ENCODE peak calls at places on chromosomes 6 and 20, in four cellular contexts. One of them, this sample, is unnamed.

GRCh38 chr20:53083411-53083810 is 111.3 kb downstream of the TSHZ2 start:
- DNase-seq in K562: no peak
- DNase-seq in GM12878: no peak
- DNase-seq in A549: no peak
- DNase-seq in this sample: no peak

GRCh38 chr6:24125980-24126379 is at the start of gene NRSN1:
- DNase-seq in GM12878: no peak
- DNase-seq in K562: peak
- DNase-seq in A549: no peak
- DNase-seq in this sample: peak

GRCh38 chr20:16125810-16126209 is 447.4 kb downstream of the KIF16B start:
- DNase-seq in A549: no peak
- DNase-seq in K562: no peak
- DNase-seq in GM12878: no peak
- DNase-seq in this sample: no peak

GRCh38 chr6:106072501-106073140 is 13.5 kb upstream of the PRDM1 start:
- DNase-seq in GM12878: no peak
- DNase-seq in K562: no peak
- DNase-seq in A549: no peak
- DNase-seq in this sample: peak

GRCh38 chr20:5481872-5482271 is 165.1 kb upstream of the PROKR2 start:
- DNase-seq in GM12878: no peak
- DNase-seq in K562: no peak
- DNase-seq in A549: no peak
- DNase-seq in this sample: no peak

GRCh38 chr20:18506744-18507143 is 996 bp upstream of the SEC23B start:
- DNase-seq in A549: no peak
- DNase-seq in GM12878: no peak
- DNase-seq in K562: no peak
- DNase-seq in this sample: no peak

GRCh38 chr20:1937316-1937976 is 42.2 kb downstream of the SIRPA start:
- DNase-seq in GM12878: no peak
- DNase-seq in A549: no peak
- DNase-seq in K562: no peak
- DNase-seq in this sample: no peak

GRCh38 chr20:34365765-34366213 is 2.7 kb downstream of the ITCH start:
- DNase-seq in GM12878: peak
- DNase-seq in A549: no peak
- DNase-seq in K562: no peak
- DNase-seq in this sample: no peak

GRCh38 chr20:31968299-31969126 is 562 bp downstream of the XKR7 start:
- DNase-seq in A549: peak
- DNase-seq in GM12878: no peak
- DNase-seq in K562: peak
- DNase-seq in this sample: peak

GRCh38 chr6:165858571-165858970 is 195.5 kb upstream of the PDE10A start:
- DNase-seq in GM12878: no peak
- DNase-seq in A549: peak
- DNase-seq in K562: no peak
- DNase-seq in this sample: no peak

GRCh38 chr6:8131265-8131897 is 29.0 kb upstream of the EEF1E1 start:
- DNase-seq in K562: peak
- DNase-seq in A549: peak
- DNase-seq in GM12878: no peak
- DNase-seq in this sample: peak

GRCh38 chr6:131134950-131135243 is 370 bp upstream of the AKAP7 start:
- DNase-seq in A549: no peak
- DNase-seq in GM12878: no peak
- DNase-seq in K562: no peak
- DNase-seq in this sample: no peak

GRCh38 chr6:75386050-75386770 is 101.6 kb upstream of the TMEM30A start:
- DNase-seq in A549: no peak
- DNase-seq in GM12878: no peak
- DNase-seq in K562: no peak
- DNase-seq in this sample: no peak

GRCh38 chr6:18528084-18528743 is 141.1 kb downstream of the RNF144B start:
- DNase-seq in K562: no peak
- DNase-seq in GM12878: no peak
- DNase-seq in A549: peak
- DNase-seq in this sample: no peak

GRCh38 chr6:34576286-34576955 is 20.3 kb upstream of the SPDEF start:
- DNase-seq in K562: no peak
- DNase-seq in A549: no peak
- DNase-seq in GM12878: no peak
- DNase-seq in this sample: no peak

GRCh38 chr6:75893776-75894152 is 144.7 kb downstream of the MYO6 start:
- DNase-seq in K562: no peak
- DNase-seq in GM12878: no peak
- DNase-seq in A549: no peak
- DNase-seq in this sample: no peak

GRCh38 chr20:9518776-9519175 is 4.4 kb downstream of the LAMP5 start:
- DNase-seq in K562: no peak
- DNase-seq in A549: no peak
- DNase-seq in GM12878: no peak
- DNase-seq in this sample: peak

GRCh38 chr6:118903691-118904090 is 9.7 kb downstream of the ASF1A start:
- DNase-seq in K562: no peak
- DNase-seq in GM12878: no peak
- DNase-seq in A549: no peak
- DNase-seq in this sample: no peak

GRCh38 chr20:3044336-3044965 is 1.0 kb downstream of the GNRH2 start:
- DNase-seq in K562: no peak
- DNase-seq in GM12878: no peak
- DNase-seq in A549: no peak
- DNase-seq in this sample: no peak

GRCh38 chr6:53437557-53438202 is 88.9 kb upstream of the ELOVL5 start:
- DNase-seq in GM12878: peak
- DNase-seq in A549: peak
- DNase-seq in K562: peak
- DNase-seq in this sample: peak

GRCh38 chr20:32468860-32469259 is 110.7 kb downstream of the ASXL1 start:
- DNase-seq in GM12878: no peak
- DNase-seq in K562: no peak
- DNase-seq in A549: no peak
- DNase-seq in this sample: no peak

GRCh38 chr6:37042139-37042538 is 36.7 kb downstream of the FGD2 start:
- DNase-seq in GM12878: no peak
- DNase-seq in K562: no peak
- DNase-seq in A549: no peak
- DNase-seq in this sample: no peak

GRCh38 chr20:34017610-34018009 is 23.9 kb downstream of the RALY start:
- DNase-seq in A549: no peak
- DNase-seq in GM12878: no peak
- DNase-seq in K562: no peak
- DNase-seq in this sample: no peak

GRCh38 chr6:89162047-89162371 is 16.2 kb downstream of the PM20D2 start:
- DNase-seq in K562: no peak
- DNase-seq in GM12878: no peak
- DNase-seq in A549: no peak
- DNase-seq in this sample: no peak

GRCh38 chr20:56504373-56505005 is 20.1 kb upstream of the FAM209A start:
- DNase-seq in GM12878: no peak
- DNase-seq in K562: peak
- DNase-seq in A549: peak
- DNase-seq in this sample: peak

GRCh38 chr20:25444556-25444955 is 37.1 kb downstream of the GINS1 start:
- DNase-seq in GM12878: no peak
- DNase-seq in A549: no peak
- DNase-seq in K562: no peak
- DNase-seq in this sample: no peak

GRCh38 chr20:25437153-25437581 is 29.7 kb downstream of the GINS1 start:
- DNase-seq in K562: no peak
- DNase-seq in A549: no peak
- DNase-seq in GM12878: no peak
- DNase-seq in this sample: peak

DNA sequence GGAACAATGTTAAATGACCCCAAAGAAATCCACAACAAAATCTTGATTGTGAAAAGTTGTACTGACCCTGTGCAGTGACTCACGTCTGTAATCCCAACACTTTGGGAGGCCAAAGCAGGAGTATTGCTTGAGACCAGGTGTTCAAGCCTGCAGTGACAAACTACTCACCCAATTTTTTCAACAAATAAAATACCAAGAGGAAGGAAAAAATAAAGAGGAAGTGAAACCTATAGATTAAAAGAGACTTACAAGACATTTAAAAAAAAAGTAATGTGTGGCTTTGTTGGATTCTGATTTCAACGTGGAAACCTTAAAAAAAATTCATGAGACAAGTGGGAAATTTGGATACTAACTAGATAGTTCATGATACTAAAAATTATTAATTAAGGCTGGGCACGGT is 31.9 kb downstream of the GINS1 start:
- DNase-seq in A549: no peak
- DNase-seq in GM12878: no peak
- DNase-seq in K562: no peak
- DNase-seq in this sample: no peak
- TF ChIP-seq ESRRA in A549: no peak
- TF ChIP-seq ESRRA in GM12878: no peak
- TF ChIP-seq ESRRA in K562: no peak
- TF ChIP-seq ESRRA in this sample: no peak

GRCh38 chr6:41055149-41055548 is 2.1 kb downstream of the APOBEC2 start:
- DNase-seq in GM12878: no peak
- DNase-seq in A549: no peak
- DNase-seq in K562: no peak
- DNase-seq in this sample: no peak
- TF ChIP-seq ESRRA in GM12878: no peak
- TF ChIP-seq ESRRA in A549: no peak
- TF ChIP-seq ESRRA in K562: no peak
- TF ChIP-seq ESRRA in this sample: no peak

DNA sequence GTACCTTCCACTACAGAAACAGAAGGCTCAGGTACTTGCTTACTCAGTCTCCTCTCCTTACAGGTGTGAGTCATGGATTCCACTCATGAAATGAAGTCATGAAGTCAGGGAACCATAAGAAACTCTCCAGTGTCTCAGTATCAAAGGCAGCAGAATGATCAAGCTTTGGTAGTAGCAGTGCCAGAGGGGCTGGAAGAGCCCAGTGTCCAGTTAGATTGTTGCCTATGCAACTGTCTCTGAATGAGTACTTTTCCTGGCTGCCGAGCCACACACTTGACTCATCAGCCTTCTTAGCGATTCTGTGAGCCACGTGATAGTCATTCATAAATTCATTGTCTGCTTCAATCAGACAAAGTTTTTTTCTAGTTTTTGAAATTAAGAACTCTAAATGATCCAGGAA is 52.2 kb upstream of the DTNBP1 start:
- DNase-seq in A549: no peak
- DNase-seq in K562: no peak
- DNase-seq in GM12878: no peak
- DNase-seq in this sample: no peak
- TF ChIP-seq ESRRA in A549: no peak
- TF ChIP-seq ESRRA in K562: no peak
- TF ChIP-seq ESRRA in GM12878: no peak
- TF ChIP-seq ESRRA in this sample: no peak

DNA sequence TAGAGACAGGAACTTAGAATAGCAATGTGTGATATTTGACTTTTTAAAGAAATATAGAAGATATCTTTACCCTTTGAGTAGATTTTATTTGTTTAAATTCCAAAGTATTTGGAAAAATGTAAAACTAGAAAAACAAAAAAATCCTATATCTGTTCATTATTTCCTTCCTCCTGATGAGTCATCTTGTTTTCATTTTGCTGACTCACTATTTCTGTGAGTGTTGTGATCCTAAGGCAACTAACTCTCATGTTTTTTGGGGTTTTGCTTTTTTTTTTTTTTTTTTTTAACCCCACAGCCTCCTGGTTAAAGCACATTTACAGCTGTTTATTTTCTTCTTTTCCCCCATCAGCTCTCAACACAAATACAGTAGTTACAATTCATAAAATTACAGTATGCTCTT is 37.8 kb upstream of the THEMIS start:
- DNase-seq in GM12878: no peak
- DNase-seq in A549: no peak
- DNase-seq in K562: no peak
- DNase-seq in this sample: no peak
- TF ChIP-seq ESRRA in GM12878: no peak
- TF ChIP-seq ESRRA in A549: no peak
- TF ChIP-seq ESRRA in K562: no peak
- TF ChIP-seq ESRRA in this sample: no peak

GRCh38 chr6:158649289-158650143 is at the start of gene SYTL3:
- DNase-seq in K562: no peak
- DNase-seq in GM12878: peak
- DNase-seq in A549: no peak
- DNase-seq in this sample: no peak

GRCh38 chr6:158645064-158646022 is 800 bp upstream of the DYNLT1 start:
- DNase-seq in K562: no peak
- DNase-seq in GM12878: no peak
- DNase-seq in A549: no peak
- DNase-seq in this sample: no peak

GRCh38 chr6:158646023-158646888 is 1.7 kb upstream of the DYNLT1 start:
- DNase-seq in A549: no peak
- DNase-seq in K562: no peak
- DNase-seq in GM12878: no peak
- DNase-seq in this sample: no peak

GRCh38 chr6:158647501-158647900 is 2.4 kb upstream of the SYTL3 start:
- DNase-seq in A549: no peak
- DNase-seq in K562: no peak
- DNase-seq in GM12878: no peak
- DNase-seq in this sample: no peak

GRCh38 chr6:158648682-158649131 is 1.1 kb upstream of the SYTL3 start:
- DNase-seq in A549: no peak
- DNase-seq in K562: no peak
- DNase-seq in GM12878: peak
- DNase-seq in this sample: no peak
- TF ChIP-seq ESRRA in A549: no peak
- TF ChIP-seq ESRRA in K562: no peak
- TF ChIP-seq ESRRA in GM12878: no peak
- TF ChIP-seq ESRRA in this sample: no peak

DNA sequence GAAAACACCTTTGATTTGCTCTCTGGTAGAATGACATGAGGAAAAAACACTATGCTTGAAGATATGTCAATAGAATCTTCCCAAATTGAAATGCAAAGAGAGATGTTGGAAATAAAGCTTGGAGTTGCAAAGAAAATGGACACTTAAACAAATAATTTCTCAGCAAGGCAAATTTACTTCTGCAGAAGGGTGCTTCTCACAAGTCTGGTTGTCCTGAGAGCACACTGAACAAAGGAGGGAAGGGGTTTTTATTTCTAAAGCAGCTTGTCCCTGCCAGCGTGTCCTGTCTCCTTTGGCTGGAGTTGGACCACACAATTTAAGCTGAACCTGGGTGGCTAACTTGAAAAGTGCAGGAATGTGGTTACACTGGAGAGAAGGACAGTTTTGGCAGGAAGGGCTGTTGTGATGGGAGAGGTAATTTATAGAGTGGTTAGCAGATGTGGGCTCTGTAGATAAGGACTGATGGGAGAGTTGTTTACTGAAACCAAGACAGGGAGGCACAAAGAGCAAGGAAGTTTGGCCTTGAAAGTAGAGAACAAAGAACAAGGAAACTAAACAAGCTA is 454.6 kb upstream of the EYS start:
- DNase-seq in A549: no peak
- DNase-seq in GM12878: no peak
- DNase-seq in K562: no peak
- DNase-seq in this sample: no peak
- TF ChIP-seq ESRRA in A549: no peak
- TF ChIP-seq ESRRA in GM12878: no peak
- TF ChIP-seq ESRRA in K562: no peak
- TF ChIP-seq ESRRA in this sample: no peak